ENCODE peak calls at places on chromosomes 11 and 22, in six cellular contexts. R, X, B, K, C and U are unnamed samples.

GRCh38 chr11:108496643-108497256 is 1.4 kb downstream of the POGLUT3 start:
- DNase-seq in R (peak), X (no peak), B (peak), K (no peak), C (no peak), U (no peak)

GRCh38 chr11:82859746-82860145 is 40.5 kb downstream of the PRCP start:
- DNase-seq in R (no peak), X (no peak), B (no peak), K (no peak), C (no peak), U (no peak)

GRCh38 chr11:8671242-8671641 is 11.2 kb downstream of the TRIM66 start:
- DNase-seq in R (peak), X (no peak), B (peak), K (no peak), C (peak), U (peak)

GRCh38 chr11:62757846-62758788 is 3.3 kb upstream of the POLR2G start:
- DNase-seq in R (no peak), X (no peak), B (no peak), K (no peak), C (no peak), U (no peak)

GRCh38 chr11:77072851-77073327 is 6.1 kb downstream of the CAPN5 start:
- DNase-seq in R (no peak), X (no peak), B (no peak), K (no peak), C (no peak), U (no peak)

GRCh38 chr11:132744771-132745170 is 787.5 kb downstream of the OPCML start:
- DNase-seq in R (no peak), X (no peak), B (no peak), K (no peak), C (no peak), U (peak)

GRCh38 chr22:17578129-17578754 is 14.9 kb downstream of the SLC25A18 start:
- DNase-seq in R (peak), X (no peak), B (peak), K (no peak), C (no peak), U (peak)

GRCh38 chr11:130666781-130667251 is 218.4 kb downstream of the ADAMTS15 start:
- DNase-seq in R (no peak), X (no peak), B (peak), K (no peak), C (no peak), U (no peak)

GRCh38 chr22:41885576-41885975 is 29.3 kb downstream of the SHISA8 start:
- DNase-seq in R (no peak), X (no peak), B (no peak), K (no peak), C (no peak), U (no peak)

GRCh38 chr11:9756461-9756860 is 92.6 kb downstream of the SWAP70 start:
- DNase-seq in R (no peak), X (no peak), B (no peak), K (peak), C (no peak), U (no peak)

GRCh38 chr11:94449437-94449836 is 44.2 kb downstream of the MRE11 start:
- DNase-seq in R (no peak), X (peak), B (peak), K (no peak), C (no peak), U (peak)

GRCh38 chr11:57378166-57378565 is 2.8 kb downstream of the PRG3 start:
- DNase-seq in R (no peak), X (no peak), B (no peak), K (no peak), C (no peak), U (no peak)

GRCh38 chr11:127943763-127944162 is 643.6 kb downstream of the ETS1 start:
- DNase-seq in R (no peak), X (no peak), B (no peak), K (no peak), C (no peak), U (peak)

GRCh38 chr11:118212131-118212725 is 12.6 kb downstream of the JAML start:
- DNase-seq in R (no peak), X (no peak), B (no peak), K (no peak), C (no peak), U (no peak)

GRCh38 chr22:27466229-27466628 is 335.3 kb downstream of the MN1 start:
- DNase-seq in R (no peak), X (no peak), B (no peak), K (no peak), C (no peak), U (no peak)

GRCh38 chr22:46072030-46072881 is 78.1 kb upstream of the PPARA start:
- DNase-seq in R (no peak), X (no peak), B (peak), K (peak), C (no peak), U (peak)

GRCh38 chr11:76415073-76415472 is 29.7 kb upstream of the EMSY start:
- DNase-seq in R (no peak), X (no peak), B (no peak), K (peak), C (no peak), U (no peak)

GRCh38 chr22:19037282-19038163 is 84.7 kb downstream of the DGCR2 start:
- DNase-seq in R (no peak), X (no peak), B (no peak), K (no peak), C (no peak), U (no peak)

GRCh38 chr11:84628871-84629625 is 998.1 kb downstream of the DLG2 start:
- DNase-seq in R (no peak), X (no peak), B (no peak), K (no peak), C (no peak), U (no peak)

DNA sequence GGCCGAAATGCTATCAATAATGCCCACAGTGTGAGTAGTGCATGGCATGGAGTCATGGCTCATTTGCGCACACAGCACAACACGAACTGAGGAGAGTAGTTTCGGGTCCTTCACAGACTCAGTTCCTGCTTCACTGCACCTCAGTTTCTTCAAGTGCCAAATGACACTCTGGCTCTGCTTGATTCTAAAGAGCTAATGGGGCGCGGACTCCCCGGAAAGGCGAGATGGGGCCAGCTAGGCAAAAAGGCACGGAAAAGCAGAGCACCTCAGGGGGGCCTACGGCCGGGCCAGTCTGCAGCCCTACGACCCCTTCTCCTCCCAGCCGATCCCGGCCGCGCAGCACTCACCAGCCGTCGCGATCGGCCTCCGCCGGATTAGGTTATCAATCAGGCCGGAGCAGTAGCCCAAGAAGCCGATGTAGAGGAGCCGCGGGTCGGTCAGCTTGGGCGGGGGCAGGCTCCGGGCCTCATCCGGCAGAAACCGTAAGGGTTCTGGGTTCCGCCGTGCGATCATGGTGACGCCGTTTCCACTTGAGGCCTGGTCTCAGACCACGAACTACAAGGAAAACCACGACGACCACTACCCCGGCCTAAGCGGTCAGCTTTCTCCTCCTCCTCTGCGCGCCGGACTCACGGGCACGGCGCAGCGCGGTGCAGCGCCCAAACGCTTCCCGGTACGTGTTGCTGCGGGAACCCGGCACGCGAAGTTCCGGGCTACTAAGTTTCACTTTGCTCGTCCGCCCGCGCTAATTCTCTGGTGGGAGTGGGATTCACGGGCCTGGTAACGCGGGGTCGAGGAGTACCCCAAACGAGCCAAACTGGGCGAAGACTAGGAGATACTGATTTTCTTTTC is at the start of gene NDUFC2:
- DNase-seq in R (peak), X (peak), B (peak), K (peak), C (peak), U (peak)
- TF ChIP-seq CTCF in R (no peak), X (no peak), B (no peak), K (no peak), C (peak), U (no peak)

GRCh38 chr22:38103641-38104040 is 6.8 kb downstream of the BAIAP2L2 start:
- DNase-seq in R (no peak), X (no peak), B (no peak), K (no peak), C (no peak), U (no peak)

GRCh38 chr22:38108561-38109319 is 1.7 kb downstream of the BAIAP2L2 start:
- DNase-seq in R (no peak), X (no peak), B (no peak), K (no peak), C (no peak), U (no peak)

GRCh38 chr22:38107692-38108515 is 2.6 kb downstream of the BAIAP2L2 start:
- DNase-seq in R (no peak), X (peak), B (no peak), K (no peak), C (no peak), U (no peak)

GRCh38 chr22:38106814-38107578 is 3.5 kb downstream of the BAIAP2L2 start:
- DNase-seq in R (no peak), X (no peak), B (no peak), K (no peak), C (no peak), U (no peak)

GRCh38 chr22:38104084-38104483 is 6.4 kb downstream of the BAIAP2L2 start:
- DNase-seq in R (no peak), X (peak), B (no peak), K (peak), C (no peak), U (no peak)
- TF ChIP-seq CTCF in R (no peak), X (no peak), B (peak), K (peak), C (peak), U (peak)

GRCh38 chr11:115527534-115528125 is 23.4 kb upstream of the CADM1 start:
- DNase-seq in R (no peak), X (no peak), B (no peak), K (no peak), C (no peak), U (no peak)

GRCh38 chr11:115524572-115524971 is 20.4 kb upstream of the CADM1 start:
- DNase-seq in R (no peak), X (no peak), B (no peak), K (no peak), C (no peak), U (no peak)

GRCh38 chr11:115528217-115528616 is 24.0 kb upstream of the CADM1 start:
- DNase-seq in R (no peak), X (no peak), B (no peak), K (no peak), C (no peak), U (no peak)

GRCh38 chr11:115523727-115524399 is 19.6 kb upstream of the CADM1 start:
- DNase-seq in R (no peak), X (no peak), B (no peak), K (no peak), C (no peak), U (no peak)

GRCh38 chr11:115525600-115526006 is 21.4 kb upstream of the CADM1 start:
- DNase-seq in R (no peak), X (no peak), B (no peak), K (no peak), C (no peak), U (no peak)
- TF ChIP-seq CTCF in R (no peak), X (no peak), B (no peak), K (no peak), C (no peak), U (no peak)

GRCh38 chr11:2406878-2407410 is 6.4 kb downstream of the TSSC4 start:
- DNase-seq in R (no peak), X (no peak), B (no peak), K (no peak), C (no peak), U (no peak)
- TF ChIP-seq CTCF in R (no peak), X (no peak), B (no peak), K (no peak), C (no peak), U (no peak)

DNA sequence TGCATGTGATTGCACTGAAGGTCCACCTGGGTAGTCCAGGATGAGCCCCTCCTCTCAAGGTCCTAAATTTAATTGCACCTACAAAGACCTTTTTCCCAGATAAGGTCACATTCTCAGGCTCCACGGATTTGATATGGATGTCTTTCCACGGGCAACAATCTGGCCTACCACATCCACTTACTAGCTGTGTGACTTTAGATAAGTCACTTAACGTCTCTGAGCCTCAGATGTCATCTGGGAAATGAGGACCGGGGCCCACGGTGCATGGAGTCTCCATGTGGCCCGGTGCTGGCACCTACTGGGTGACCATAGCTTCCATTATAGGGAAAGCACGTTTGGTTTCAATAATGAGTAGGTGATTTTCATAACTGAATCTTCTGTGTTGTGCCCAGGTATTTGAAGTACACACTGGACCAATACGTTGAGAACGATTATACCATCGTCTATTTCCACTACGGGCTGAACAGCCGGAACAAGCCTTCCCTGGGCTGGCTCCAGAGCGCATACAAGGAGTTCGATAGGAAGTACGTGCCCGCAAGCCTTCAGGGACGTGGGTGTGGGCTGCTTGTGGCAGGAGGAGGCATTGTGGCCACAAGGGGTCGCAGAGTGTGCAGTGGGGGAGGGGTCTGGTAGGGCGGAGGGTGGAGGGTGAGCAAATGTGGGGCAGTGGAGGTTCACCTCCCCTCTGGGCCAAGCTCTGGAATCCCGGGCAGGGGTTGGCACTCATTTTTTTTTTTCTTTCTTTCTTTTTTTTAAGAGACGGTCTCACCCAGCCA is 55.7 kb downstream of the ARHGAP8 start:
- DNase-seq in R (no peak), X (no peak), B (no peak), K (peak), C (no peak), U (no peak)
- TF ChIP-seq CTCF in R (no peak), X (no peak), B (peak), K (peak), C (no peak), U (peak)

DNA sequence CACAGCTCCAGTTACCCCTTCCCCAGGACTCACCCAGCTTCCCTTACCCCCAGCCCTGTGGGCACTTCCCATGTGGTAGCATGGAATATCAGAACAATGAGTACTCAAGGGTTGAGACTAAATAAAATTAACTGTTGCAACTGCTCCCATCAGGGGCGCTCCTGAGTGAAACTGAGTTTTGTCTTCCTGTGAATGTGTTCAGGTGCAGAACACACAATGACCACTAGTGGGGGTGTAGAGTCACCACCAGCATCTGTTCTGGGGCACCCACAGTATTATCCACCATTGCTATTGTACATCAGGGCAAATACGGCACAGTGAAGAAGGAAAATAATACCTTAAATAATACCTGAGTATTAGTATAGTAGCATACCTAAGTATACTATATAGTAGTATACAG is 689.7 kb downstream of the TBC1D22A start:
- DNase-seq in R (no peak), X (peak), B (no peak), K (peak), C (no peak), U (no peak)
- TF ChIP-seq CTCF in R (no peak), X (no peak), B (peak), K (peak), C (no peak), U (peak)

GRCh38 chr22:50696799-50697561 is 24.4 kb downstream of the SHANK3 start:
- DNase-seq in R (peak), X (peak), B (no peak), K (no peak), C (no peak), U (no peak)
- TF ChIP-seq CTCF in R (no peak), X (no peak), B (peak), K (no peak), C (no peak), U (peak)